ENCODE peak calls at places on chromosomes 5 and 9, in five cellular contexts. M is activated CD8-positive, alpha-beta memory T cell treated with anti-CD3 and anti-CD28 coated beads for 4 hours; U is Karpas-422; V is activated gamma-delta T cell treated with Interleukin-2 at 50 U/mL for 16 hours; X is RPMI7951. W is an unnamed sample.

GRCh38 chr5:131525805-131526204 is 109.2 kb downstream of the RAPGEF6 start:
- DNase-seq in V (no peak), X (no peak), U (no peak), M (no peak), W (no peak)

GRCh38 chr9:123044556-123044955 is 11.1 kb downstream of the GPR21 start:
- DNase-seq in V (no peak), M (no peak), X (peak), U (no peak), W (no peak)

GRCh38 chr9:135253305-135254004 is 166.0 kb downstream of the OLFM1 start:
- DNase-seq in X (no peak), M (no peak), U (no peak), V (no peak), W (peak)

GRCh38 chr5:107381189-107381856 is 289.4 kb downstream of the EFNA5 start:
- DNase-seq in U (no peak), X (peak), M (no peak), V (no peak), W (no peak)

GRCh38 chr9:108469654-108470053 is 386.1 kb downstream of the ACTL7B start:
- DNase-seq in U (no peak), X (peak), M (no peak), V (no peak), W (no peak)

GRCh38 chr9:90114641-90115040 is 509.8 kb downstream of the GADD45G start:
- DNase-seq in M (no peak), U (no peak), V (no peak), X (no peak), W (no peak)

GRCh38 chr9:8685846-8686245 is 886.3 kb upstream of the DMAC1 start:
- DNase-seq in X (no peak), V (no peak), U (no peak), M (no peak), W (no peak)

GRCh38 chr9:130041648-130042405 is 1.2 kb downstream of the FNBP1 start:
- DNase-seq in V (no peak), X (no peak), U (peak), M (no peak), W (no peak)

GRCh38 chr9:133322701-133323100 is 13.3 kb downstream of the SURF6 start:
- DNase-seq in U (no peak), V (no peak), M (no peak), X (no peak), W (no peak)

GRCh38 chr5:16108418-16108817 is 71.2 kb downstream of the MARCHF11 start:
- DNase-seq in V (no peak), U (no peak), M (no peak), X (no peak), W (no peak)

GRCh38 chr9:13719981-13720380 is 440.5 kb upstream of the MPDZ start:
- DNase-seq in V (no peak), X (peak), U (no peak), M (no peak), W (no peak)

GRCh38 chr9:129597355-129598088 is 23.4 kb downstream of the C9orf50 start:
- DNase-seq in M (no peak), V (no peak), U (no peak), X (peak), W (peak)

GRCh38 chr5:133807348-133807747 is 161.1 kb downstream of the C5orf15 start:
- DNase-seq in X (no peak), V (no peak), U (no peak), M (no peak), W (no peak)

GRCh38 chr9:27276182-27277030 is 20.5 kb downstream of the EQTN start:
- DNase-seq in U (peak), M (no peak), X (peak), V (no peak), W (no peak)

GRCh38 chr9:36686471-36686870 is 113.8 kb downstream of the MELK start:
- DNase-seq in X (no peak), U (no peak), V (no peak), M (no peak), W (no peak)

GRCh38 chr5:74636552-74636951 is 4.0 kb downstream of the ENC1 start:
- DNase-seq in U (no peak), V (no peak), M (no peak), X (no peak), W (no peak)

GRCh38 chr5:139655727-139656271 is 7.7 kb downstream of the CXXC5 start:
- DNase-seq in M (no peak), V (no peak), U (no peak), X (peak), W (peak)

GRCh38 chr9:128082173-128082572 is 14.1 kb downstream of the SLC25A25 start:
- DNase-seq in U (no peak), M (no peak), V (no peak), X (no peak), W (no peak)

GRCh38 chr5:160792732-160793454 is 59.1 kb downstream of the ATP10B start:
- DNase-seq in V (no peak), U (no peak), X (no peak), M (no peak), W (no peak)

GRCh38 chr9:125521462-125522327 is 185.3 kb downstream of the MAPKAP1 start:
- DNase-seq in M (no peak), V (no peak), X (peak), U (no peak), W (no peak)

GRCh38 chr9:20898885-20899554 is 132.4 kb downstream of the HACD4 start:
- DNase-seq in X (peak), M (no peak), U (no peak), V (no peak), W (no peak)

GRCh38 chr9:81405199-81405598 is 284.1 kb downstream of the TLE1 start:
- DNase-seq in M (no peak), V (no peak), X (no peak), U (no peak), W (no peak)

GRCh38 chr9:111870774-111871542 is 25.7 kb upstream of the UGCG start:
- DNase-seq in U (no peak), M (no peak), X (no peak), V (no peak), W (no peak)

GRCh38 chr9:130741831-130742449 is 48.4 kb downstream of the EXOSC2 start:
- DNase-seq in V (no peak), X (peak), M (no peak), U (peak), W (no peak)

GRCh38 chr9:134791009-134791408 is 89.6 kb upstream of the FCN2 start:
- DNase-seq in M (no peak), U (no peak), V (no peak), X (no peak), W (no peak)

GRCh38 chr9:14084867-14085266 is 229.1 kb downstream of the NFIB start:
- DNase-seq in M (no peak), V (no peak), X (no peak), U (no peak), W (no peak)

GRCh38 chr5:91151947-91152346 is 231.2 kb downstream of the ARRDC3 start:
- DNase-seq in M (no peak), X (peak), V (no peak), U (no peak), W (no peak)

GRCh38 chr9:122197334-122197872 is 31.4 kb downstream of the LHX6 start:
- DNase-seq in V (no peak), X (no peak), M (no peak), U (no peak), W (no peak)

GRCh38 chr9:12882430-12882829 is 107.6 kb downstream of the LURAP1L start:
- DNase-seq in V (no peak), X (peak), U (no peak), M (no peak), W (no peak)

GRCh38 chr9:580652-581342 is 260.7 kb upstream of the DMRT1 start:
- DNase-seq in U (no peak), M (no peak), V (no peak), X (no peak), W (no peak)

W was measured in heart left ventricle.